ENCODE peak calls at places on chromosomes 11 and 22, in seven cellular contexts. D, V, O, P, H, K and T are unnamed samples.

GRCh38 chr11:73149105-73149504 is 7.0 kb upstream of the FCHSD2 start:
- DNase-seq in D (no peak), V (no peak), O (no peak), P (no peak), H (no peak), K (no peak), T (no peak)

GRCh38 chr11:65430406-65431217 is 8.0 kb downstream of the NEAT1 start:
- DNase-seq in D (no peak), V (no peak), O (no peak), P (no peak), H (no peak), K (no peak), T (no peak)

GRCh38 chr11:30216534-30216933 is 14.3 kb upstream of the FSHB start:
- DNase-seq in D (no peak), V (no peak), O (no peak), P (no peak), H (no peak), K (no peak), T (no peak)

GRCh38 chr11:17652556-17652955 is 66.8 kb upstream of the MYOD1 start:
- DNase-seq in D (no peak), V (no peak), O (no peak), P (no peak), H (no peak), K (no peak), T (no peak)

GRCh38 chr11:123103326-123103980 is 41.5 kb upstream of the HSPA8 start:
- DNase-seq in D (peak), V (no peak), O (no peak), P (peak), H (peak), K (peak), T (no peak)

GRCh38 chr22:45602824-45603301 is 68.8 kb upstream of the ATXN10 start:
- DNase-seq in D (no peak), V (no peak), O (no peak), P (no peak), H (peak), K (peak), T (no peak)

GRCh38 chr11:45048870-45049825 is 97.3 kb upstream of the PRDM11 start:
- DNase-seq in D (no peak), V (no peak), O (no peak), P (no peak), H (peak), K (no peak), T (no peak)

GRCh38 chr11:117671370-117671769 is 125.6 kb downstream of the DSCAML1 start:
- DNase-seq in D (no peak), V (no peak), O (no peak), P (no peak), H (no peak), K (no peak), T (no peak)

GRCh38 chr11:73227571-73228211 is 9.6 kb downstream of the P2RY2 start:
- DNase-seq in D (no peak), V (no peak), O (no peak), P (no peak), H (peak), K (peak), T (no peak)

GRCh38 chr22:38240734-38241252 is 32.0 kb downstream of the TMEM184B start:
- DNase-seq in D (peak), V (no peak), O (no peak), P (no peak), H (peak), K (peak), T (no peak)

GRCh38 chr11:1569251-1569780 is 2.8 kb downstream of the DUSP8 start:
- DNase-seq in D (no peak), V (no peak), O (no peak), P (no peak), H (no peak), K (no peak), T (no peak)

DNA sequence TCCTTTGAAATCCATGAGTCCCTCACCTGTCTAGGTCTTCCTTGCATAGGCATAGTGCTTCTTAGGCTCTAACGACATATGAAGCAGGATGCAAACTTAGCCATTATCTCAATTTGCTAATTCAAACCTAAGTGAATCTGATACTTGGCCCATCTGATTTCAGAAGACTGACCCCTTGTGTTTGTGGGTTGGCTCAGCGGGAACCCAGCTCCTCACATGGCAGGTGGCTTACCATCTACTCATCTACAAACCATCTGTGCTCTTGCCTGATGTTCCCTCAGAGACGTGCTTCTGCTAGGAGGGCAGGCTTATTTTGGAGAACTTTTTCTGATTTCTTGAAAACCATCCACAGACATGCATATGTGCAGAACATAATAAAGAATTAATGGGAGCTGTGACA is 15.2 kb downstream of the ELMOD1 start:
- DNase-seq in D (no peak), V (no peak), O (no peak), P (no peak), H (no peak), K (no peak), T (no peak)
- TF ChIP-seq CTCF in D (peak), V (no peak), O (peak), P (no peak), H (no peak), K (no peak), T (no peak)

DNA sequence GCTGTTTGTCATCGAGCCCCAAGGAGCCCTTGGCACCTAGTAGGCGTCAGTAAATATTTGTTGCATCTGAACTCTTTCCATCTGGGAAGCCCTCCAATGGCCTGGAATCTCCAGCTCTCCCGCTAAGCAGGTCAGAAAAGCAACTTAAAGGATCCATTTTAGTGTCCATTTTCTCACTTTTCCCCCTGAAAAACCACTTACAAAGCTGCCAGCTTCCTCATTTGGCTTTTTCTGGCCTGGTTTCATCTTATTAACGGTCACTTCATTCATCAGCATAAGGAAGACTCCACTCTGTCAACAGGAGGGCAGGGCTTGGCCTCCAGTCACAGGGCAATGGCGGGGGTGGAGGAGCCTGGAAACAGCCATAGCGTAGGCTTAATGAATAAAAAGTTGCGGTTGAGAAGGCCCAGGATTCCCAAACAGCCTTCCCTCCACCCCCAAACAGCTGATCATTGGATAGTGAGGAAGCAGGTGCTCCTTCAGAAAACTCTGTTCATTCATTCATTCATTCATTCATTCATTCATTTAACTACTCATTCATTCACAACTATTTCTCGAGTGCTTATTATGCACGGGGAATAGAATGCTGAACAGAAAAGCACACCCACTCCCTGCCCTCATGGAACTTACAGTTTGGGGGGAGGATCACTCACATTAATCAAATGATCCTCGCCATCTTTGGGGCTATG is 104.5 kb upstream of the RCN1 start:
- DNase-seq in D (no peak), V (no peak), O (no peak), P (no peak), H (no peak), K (no peak), T (no peak)
- TF ChIP-seq CTCF in D (no peak), V (no peak), O (no peak), P (no peak), H (no peak), K (no peak), T (no peak)

GRCh38 chr11:64327993-64328392 is 10.1 kb downstream of the PRDX5 start:
- DNase-seq in D (no peak), V (no peak), O (no peak), P (no peak), H (no peak), K (no peak), T (no peak)

GRCh38 chr11:64330888-64331287 is 9.1 kb upstream of the CCDC88B start:
- DNase-seq in D (no peak), V (no peak), O (no peak), P (peak), H (no peak), K (no peak), T (no peak)

GRCh38 chr11:64333556-64333955 is 6.4 kb upstream of the CCDC88B start:
- DNase-seq in D (no peak), V (no peak), O (no peak), P (no peak), H (no peak), K (no peak), T (no peak)

GRCh38 chr11:64334764-64335741 is 5.0 kb upstream of the CCDC88B start:
- DNase-seq in D (peak), V (no peak), O (peak), P (peak), H (peak), K (peak), T (peak)

DNA sequence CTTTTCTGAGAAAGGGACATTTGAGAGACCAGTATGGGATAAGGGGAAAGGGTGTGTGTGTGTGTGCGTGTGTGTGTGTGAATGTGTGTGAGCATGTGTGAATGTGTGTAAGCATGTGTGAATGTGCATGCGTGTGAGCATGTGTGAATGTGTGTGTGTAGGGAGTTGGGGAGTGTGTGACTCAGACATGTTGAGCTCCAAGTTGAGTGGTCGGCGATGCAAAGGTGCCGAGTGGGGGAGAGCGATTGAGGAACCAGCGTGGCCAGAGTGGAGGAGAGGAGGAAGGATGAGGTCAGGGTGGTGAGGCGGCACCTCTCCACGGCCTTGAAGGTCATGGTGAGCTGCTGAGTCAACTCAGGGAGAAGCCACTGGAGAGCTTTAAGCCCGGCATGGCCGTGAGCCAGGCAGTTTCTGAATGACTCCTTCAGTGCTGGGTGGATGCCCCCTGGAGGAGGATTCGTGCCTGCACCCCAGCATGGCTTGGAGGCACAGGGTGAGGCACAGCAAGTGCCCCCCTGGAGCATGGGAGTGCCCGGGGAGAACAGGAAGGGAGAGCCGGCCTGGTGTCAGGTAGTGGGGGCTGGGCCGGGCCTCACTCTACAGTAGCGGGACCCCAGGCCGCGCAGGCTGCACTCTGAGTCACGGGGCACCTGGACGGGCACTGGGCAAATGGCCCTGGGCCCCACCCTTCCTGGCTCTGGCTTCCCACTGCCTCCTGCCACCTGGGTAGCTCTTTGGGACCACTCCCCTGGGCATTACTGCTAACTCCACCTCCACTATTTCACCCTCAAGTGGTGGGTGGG is 8.2 kb upstream of the CCDC88B start:
- DNase-seq in D (peak), V (peak), O (peak), P (peak), H (peak), K (peak), T (peak)
- TF ChIP-seq CTCF in D (peak), V (no peak), O (peak), P (peak), H (no peak), K (no peak), T (peak)

DNA sequence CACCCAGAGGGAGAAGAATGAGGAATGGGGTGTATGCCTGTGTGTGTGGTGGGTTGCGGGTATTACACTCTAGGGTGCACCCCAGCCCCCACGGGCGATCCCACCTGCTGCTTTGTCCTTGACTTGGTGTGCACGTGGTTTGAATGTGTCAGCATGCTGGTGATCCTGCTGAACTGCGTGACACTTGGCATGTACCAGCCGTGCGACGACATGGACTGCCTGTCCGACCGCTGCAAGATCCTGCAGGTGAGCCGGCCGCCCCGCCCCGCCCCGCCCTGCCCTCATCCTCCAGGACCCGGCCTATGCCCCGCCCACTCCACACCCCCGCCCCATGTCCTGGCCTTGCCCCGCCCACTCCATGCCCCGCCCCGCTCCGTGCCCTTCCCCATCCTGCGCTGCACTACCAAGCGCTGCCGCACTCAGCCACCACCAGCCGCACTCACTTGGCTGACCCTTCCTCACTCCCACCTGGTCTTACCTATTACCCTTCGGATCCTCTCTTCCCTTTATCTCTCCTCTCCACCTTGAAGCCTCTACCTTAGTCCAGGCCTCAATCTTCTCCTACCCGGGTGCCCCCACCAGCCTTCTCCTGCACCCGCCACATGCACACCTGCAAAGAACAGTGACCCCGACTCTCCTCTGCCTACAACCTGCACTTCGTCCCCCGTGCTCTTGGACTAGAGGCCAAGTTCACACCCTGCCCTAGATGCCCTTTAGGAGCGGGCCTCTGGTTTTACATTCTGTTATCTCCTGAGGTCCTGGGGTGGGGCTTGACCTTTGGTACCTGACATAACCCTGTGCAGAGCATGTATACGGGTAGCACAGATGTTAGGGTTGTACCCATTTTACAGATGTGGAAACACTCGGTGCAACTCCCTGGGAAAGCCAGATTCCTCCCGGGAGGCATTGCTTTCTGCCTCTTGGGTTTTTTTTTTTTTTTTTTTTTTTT is 27.7 kb downstream of the CACNA1I start:
- DNase-seq in D (no peak), V (no peak), O (peak), P (peak), H (peak), K (peak), T (peak)
- TF ChIP-seq CTCF in D (no peak), V (no peak), O (no peak), P (no peak), H (no peak), K (no peak), T (no peak)